ENCODE peak calls at places on chromosome 12, in nine cellular contexts. One of them, this sample, is unnamed.

GRCh38 chr12:51773145-51773869 is 75.2 kb downstream of the FIGNL2 start:
- DNase-seq in amniotic stem cell: peak
- DNase-seq in tibial artery: no peak
- DNase-seq in Calu3: no peak
- DNase-seq in right atrium auricular region: no peak
- DNase-seq in fibroblast of the aortic adventitia: peak
- DNase-seq in NCI-H345: no peak
- DNase-seq in NCI-H774: no peak
- DNase-seq in SW 1271: peak
- DNase-seq in this sample: no peak

GRCh38 chr12:105705765-105706164 is 375.3 kb downstream of the C12orf75 start:
- DNase-seq in amniotic stem cell: peak
- DNase-seq in tibial artery: peak
- DNase-seq in Calu3: peak
- DNase-seq in right atrium auricular region: peak
- DNase-seq in fibroblast of the aortic adventitia: peak
- DNase-seq in NCI-H345: peak
- DNase-seq in NCI-H774: peak
- DNase-seq in SW 1271: peak
- DNase-seq in this sample: no peak

GRCh38 chr12:108589028-108589839 is 8.7 kb downstream of the TMEM119 start:
- DNase-seq in amniotic stem cell: no peak
- DNase-seq in tibial artery: no peak
- DNase-seq in Calu3: no peak
- DNase-seq in right atrium auricular region: no peak
- DNase-seq in fibroblast of the aortic adventitia: peak
- DNase-seq in NCI-H345: peak
- DNase-seq in NCI-H774: no peak
- DNase-seq in SW 1271: no peak
- DNase-seq in this sample: no peak

GRCh38 chr12:23771230-23771949 is 178.1 kb downstream of the SOX5 start:
- DNase-seq in amniotic stem cell: no peak
- DNase-seq in tibial artery: peak
- DNase-seq in Calu3: no peak
- DNase-seq in right atrium auricular region: peak
- DNase-seq in fibroblast of the aortic adventitia: peak
- DNase-seq in NCI-H345: no peak
- DNase-seq in NCI-H774: no peak
- DNase-seq in SW 1271: no peak
- DNase-seq in this sample: peak

GRCh38 chr12:50642035-50642451 is 121.9 kb upstream of the ATF1 start:
- DNase-seq in amniotic stem cell: no peak
- DNase-seq in tibial artery: no peak
- DNase-seq in Calu3: no peak
- DNase-seq in right atrium auricular region: no peak
- DNase-seq in fibroblast of the aortic adventitia: peak
- DNase-seq in NCI-H345: no peak
- DNase-seq in NCI-H774: no peak
- DNase-seq in SW 1271: no peak
- DNase-seq in this sample: no peak

GRCh38 chr12:8446642-8447547 is 8.9 kb upstream of the CLEC6A start:
- DNase-seq in amniotic stem cell: no peak
- DNase-seq in tibial artery: no peak
- DNase-seq in Calu3: no peak
- DNase-seq in right atrium auricular region: no peak
- DNase-seq in fibroblast of the aortic adventitia: no peak
- DNase-seq in NCI-H345: no peak
- DNase-seq in NCI-H774: no peak
- DNase-seq in SW 1271: no peak
- DNase-seq in this sample: no peak

GRCh38 chr12:131369094-131369845 is 341.6 kb upstream of the SFSWAP start:
- DNase-seq in amniotic stem cell: no peak
- DNase-seq in tibial artery: peak
- DNase-seq in Calu3: no peak
- DNase-seq in right atrium auricular region: no peak
- DNase-seq in fibroblast of the aortic adventitia: no peak
- DNase-seq in NCI-H345: no peak
- DNase-seq in NCI-H774: no peak
- DNase-seq in SW 1271: no peak
- DNase-seq in this sample: no peak

GRCh38 chr12:34294671-34295365 is 272.5 kb downstream of the ALG10 start:
- DNase-seq in amniotic stem cell: no peak
- DNase-seq in tibial artery: peak
- DNase-seq in Calu3: no peak
- DNase-seq in right atrium auricular region: no peak
- DNase-seq in fibroblast of the aortic adventitia: no peak
- DNase-seq in NCI-H345: no peak
- DNase-seq in NCI-H774: no peak
- DNase-seq in SW 1271: no peak
- DNase-seq in this sample: no peak

GRCh38 chr12:66539451-66539850 is 139.4 kb downstream of the GRIP1 start:
- DNase-seq in amniotic stem cell: no peak
- DNase-seq in tibial artery: no peak
- DNase-seq in Calu3: no peak
- DNase-seq in right atrium auricular region: no peak
- DNase-seq in fibroblast of the aortic adventitia: no peak
- DNase-seq in NCI-H345: no peak
- DNase-seq in NCI-H774: no peak
- DNase-seq in SW 1271: no peak
- DNase-seq in this sample: no peak

GRCh38 chr12:71655907-71656306 is 7.7 kb downstream of the ZFC3H1 start:
- DNase-seq in amniotic stem cell: no peak
- DNase-seq in tibial artery: no peak
- DNase-seq in Calu3: no peak
- DNase-seq in right atrium auricular region: no peak
- DNase-seq in fibroblast of the aortic adventitia: no peak
- DNase-seq in NCI-H345: no peak
- DNase-seq in NCI-H774: no peak
- DNase-seq in SW 1271: no peak
- DNase-seq in this sample: no peak

GRCh38 chr12:116882742-116883141 is 1.5 kb upstream of the HRK start:
- DNase-seq in amniotic stem cell: no peak
- DNase-seq in tibial artery: no peak
- DNase-seq in Calu3: no peak
- DNase-seq in right atrium auricular region: no peak
- DNase-seq in fibroblast of the aortic adventitia: peak
- DNase-seq in NCI-H345: peak
- DNase-seq in NCI-H774: no peak
- DNase-seq in SW 1271: no peak
- DNase-seq in this sample: no peak

GRCh38 chr12:118061876-118062791 is 1.2 kb upstream of the WSB2 start:
- DNase-seq in amniotic stem cell: no peak
- DNase-seq in tibial artery: peak
- DNase-seq in Calu3: peak
- DNase-seq in right atrium auricular region: no peak
- DNase-seq in fibroblast of the aortic adventitia: peak
- DNase-seq in NCI-H345: no peak
- DNase-seq in NCI-H774: peak
- DNase-seq in SW 1271: peak
- DNase-seq in this sample: no peak

This sample was measured in thoracic aorta.